ENCODE peak calls at places on chromosome 11, in ten cellular contexts. M is skeletal muscle cell, W is GM04503, D is astrocyte of the spinal cord, G is NCI-H2029, Z is ovary, P is GM23248, U is frontal cortex, B is AML-193, R is EH. L is an unnamed sample.
A peak's percentile ranks its signal among the peaks of the same experiment; 100 is the strongest.

GRCh38 chr11:13837286-13837685 is 125.2 kb upstream of the SPON1 start:
- DNase-seq in M (peak; percentile 10), W (no peak), D (peak; percentile 73), G (no peak), Z (no peak), P (peak; percentile 33), U (no peak), B (no peak), R (no peak), L (no peak)

GRCh38 chr11:8867856-8868705 is 42.9 kb upstream of the AKIP1 start:
- DNase-seq in M (peak; percentile 58), W (no peak), D (peak; percentile 44), G (no peak), Z (no peak), P (peak; percentile 79), U (no peak), B (no peak), R (peak; percentile 80), L (peak; percentile 32)

GRCh38 chr11:62402226-62402625 is 16.6 kb upstream of the SCGB1A1 start:
- DNase-seq in M (no peak), W (no peak), D (no peak), G (no peak), Z (peak; percentile 85), P (peak; percentile 57), U (no peak), B (peak; percentile 65), R (no peak), L (no peak)

GRCh38 chr11:90476442-90477007 is 253.7 kb upstream of the CHORDC1 start:
- DNase-seq in M (no peak), W (no peak), D (peak; percentile 33), G (peak; percentile 6), Z (no peak), P (peak; percentile 26), U (no peak), B (peak; percentile 78), R (no peak), L (no peak)

GRCh38 chr11:123419720-123420466 is 10.2 kb upstream of the GRAMD1B start:
- DNase-seq in M (no peak), W (no peak), D (no peak), G (no peak), Z (no peak), P (no peak), U (no peak), B (no peak), R (no peak), L (no peak)

GRCh38 chr11:61980783-61981541 is 13.5 kb upstream of the FTH1 start:
- DNase-seq in M (no peak), W (no peak), D (no peak), G (no peak), Z (peak; percentile 10), P (no peak), U (no peak), B (no peak), R (peak; percentile 64), L (no peak)

GRCh38 chr11:120054753-120055045 is 83.2 kb downstream of the TRIM29 start:
- DNase-seq in M (no peak), W (no peak), D (no peak), G (no peak), Z (no peak), P (no peak), U (no peak), B (no peak), R (no peak), L (no peak)

GRCh38 chr11:111456859-111457730 is 55.1 kb downstream of the BTG4 start:
- DNase-seq in M (no peak), W (no peak), D (no peak), G (no peak), Z (no peak), P (no peak), U (no peak), B (no peak), R (no peak), L (no peak)

GRCh38 chr11:124758355-124759267 is 3.5 kb downstream of the ESAM start:
- DNase-seq in M (no peak), W (no peak), D (peak; percentile 59), G (no peak), Z (peak; percentile 70), P (peak; percentile 80), U (peak; percentile 79), B (peak; percentile 85), R (peak; percentile 69), L (no peak)

GRCh38 chr11:134363592-134363991 is 31.8 kb downstream of the GLB1L2 start:
- DNase-seq in M (no peak), W (no peak), D (no peak), G (no peak), Z (peak; percentile 10), P (no peak), U (no peak), B (no peak), R (no peak), L (no peak)

GRCh38 chr11:121422675-121423074 is 29.4 kb upstream of the SORL1 start:
- DNase-seq in M (no peak), W (no peak), D (no peak), G (no peak), Z (no peak), P (no peak), U (no peak), B (no peak), R (no peak), L (no peak)

GRCh38 chr11:69245491-69246345 is 48.2 kb upstream of the MYEOV start:
- DNase-seq in M (no peak), W (no peak), D (no peak), G (no peak), Z (no peak), P (no peak), U (no peak), B (no peak), R (no peak), L (no peak)

GRCh38 chr11:133212201-133212600 is 320.1 kb downstream of the OPCML start:
- DNase-seq in M (no peak), W (no peak), D (no peak), G (no peak), Z (no peak), P (no peak), U (no peak), B (no peak), R (no peak), L (no peak)

GRCh38 chr11:102109896-102110760 is at the start of gene YAP1:
- DNase-seq in M (peak; percentile 85), W (peak; percentile 78), D (peak; percentile 97), G (no peak), Z (peak; percentile 94), P (peak; percentile 95), U (peak; percentile 72), B (no peak), R (peak; percentile 92), L (peak; percentile 86)

GRCh38 chr11:86639172-86639571 is 33.2 kb downstream of the ME3 start:
- DNase-seq in M (no peak), W (no peak), D (no peak), G (no peak), Z (no peak), P (no peak), U (no peak), B (no peak), R (peak; percentile 73), L (no peak)

GRCh38 chr11:75797116-75797515 is 17.9 kb upstream of the UVRAG start:
- DNase-seq in M (no peak), W (no peak), D (no peak), G (no peak), Z (no peak), P (no peak), U (no peak), B (no peak), R (no peak), L (no peak)

GRCh38 chr11:48063424-48063978 is 83.1 kb downstream of the PTPRJ start:
- DNase-seq in M (peak; percentile 86), W (peak; percentile 99), D (peak; percentile 97), G (no peak), Z (peak; percentile 47), P (peak; percentile 96), U (peak; percentile 36), B (no peak), R (peak; percentile 99), L (peak; percentile 93)

GRCh38 chr11:120775986-120776682 is 247.8 kb upstream of the TBCEL start:
- DNase-seq in M (no peak), W (no peak), D (no peak), G (no peak), Z (no peak), P (no peak), U (no peak), B (no peak), R (no peak), L (no peak)

GRCh38 chr11:102833731-102834130 is 9.7 kb downstream of the MMP3 start:
- DNase-seq in M (no peak), W (no peak), D (no peak), G (no peak), Z (no peak), P (no peak), U (no peak), B (no peak), R (peak; percentile 34), L (no peak)

GRCh38 chr11:10727259-10727851 is 23.7 kb upstream of the CTR9 start:
- DNase-seq in M (no peak), W (peak; percentile 85), D (peak; percentile 75), G (no peak), Z (no peak), P (peak; percentile 65), U (no peak), B (no peak), R (peak; percentile 91), L (peak; percentile 81)

GRCh38 chr11:62611705-62612365 is 740 bp downstream of the EML3 start:
- DNase-seq in M (peak; percentile 32), W (no peak), D (peak; percentile 72), G (peak; percentile 33), Z (peak; percentile 86), P (peak; percentile 87), U (peak; percentile 59), B (peak; percentile 36), R (peak; percentile 77), L (no peak)

GRCh38 chr11:6568191-6568918 is 35.1 kb downstream of the RRP8 start:
- DNase-seq in M (peak; percentile 45), W (no peak), D (peak; percentile 73), G (peak; percentile 77), Z (peak; percentile 66), P (peak; percentile 47), U (peak; percentile 64), B (no peak), R (peak; percentile 64), L (peak; percentile 38)

L was measured in GM04504.